ENCODE peak calls at places on chromosomes 2 and 18, in seven cellular contexts. One of them, this sample, is unnamed.
A peak's percentile ranks its signal among the peaks of the same experiment; 100 is the strongest.

GRCh38 chr2:31384351-31384750 is 30.2 kb downstream of the XDH start:
- DNase-seq in bronchial epithelial cell: peak; percentile 90
- DNase-seq in astrocyte: peak; percentile 97
- DNase-seq in neural progenitor cell: no peak
- DNase-seq in heart left ventricle: peak; percentile 15
- DNase-seq in CD8-positive, alpha-beta T cell: no peak
- DNase-seq in fibroblast of lung: peak; percentile 98
- DNase-seq in this sample: no peak

GRCh38 chr2:10501521-10501961 is 53.4 kb upstream of the ODC1 start:
- DNase-seq in astrocyte: no peak
- DNase-seq in neural progenitor cell: no peak
- DNase-seq in CD8-positive, alpha-beta T cell: no peak
- DNase-seq in fibroblast of lung: no peak
- DNase-seq in heart left ventricle: no peak
- DNase-seq in bronchial epithelial cell: no peak
- DNase-seq in this sample: no peak

GRCh38 chr2:24919100-24919976 is 699 bp downstream of the ADCY3 start:
- DNase-seq in neural progenitor cell: no peak
- DNase-seq in fibroblast of lung: peak; percentile 11
- DNase-seq in CD8-positive, alpha-beta T cell: peak; percentile 34
- DNase-seq in heart left ventricle: no peak
- DNase-seq in bronchial epithelial cell: peak; percentile 30
- DNase-seq in astrocyte: no peak
- DNase-seq in this sample: peak; percentile 42

GRCh38 chr2:210480079-210480478 is 3.5 kb upstream of the LANCL1 start:
- DNase-seq in fibroblast of lung: no peak
- DNase-seq in heart left ventricle: no peak
- DNase-seq in CD8-positive, alpha-beta T cell: no peak
- DNase-seq in bronchial epithelial cell: peak; percentile 15
- DNase-seq in neural progenitor cell: no peak
- DNase-seq in astrocyte: no peak
- DNase-seq in this sample: no peak

GRCh38 chr18:48441405-48441881 is 32.3 kb upstream of the ZBTB7C start:
- DNase-seq in neural progenitor cell: no peak
- DNase-seq in bronchial epithelial cell: no peak
- DNase-seq in heart left ventricle: peak; percentile 49
- DNase-seq in fibroblast of lung: peak; percentile 29
- DNase-seq in astrocyte: no peak
- DNase-seq in CD8-positive, alpha-beta T cell: no peak
- DNase-seq in this sample: no peak

GRCh38 chr2:231677632-231678104 is 30.7 kb upstream of the PTMA start:
- DNase-seq in fibroblast of lung: peak; percentile 64
- DNase-seq in neural progenitor cell: peak; percentile 87
- DNase-seq in bronchial epithelial cell: peak; percentile 69
- DNase-seq in CD8-positive, alpha-beta T cell: peak; percentile 75
- DNase-seq in heart left ventricle: peak; percentile 78
- DNase-seq in astrocyte: peak; percentile 43
- DNase-seq in this sample: no peak

GRCh38 chr2:28148566-28148965 is 244.1 kb upstream of the FOSL2 start:
- DNase-seq in neural progenitor cell: no peak
- DNase-seq in bronchial epithelial cell: no peak
- DNase-seq in astrocyte: no peak
- DNase-seq in heart left ventricle: no peak
- DNase-seq in fibroblast of lung: no peak
- DNase-seq in CD8-positive, alpha-beta T cell: no peak
- DNase-seq in this sample: no peak

GRCh38 chr2:67564076-67564475 is 166.9 kb downstream of the ETAA1 start:
- DNase-seq in heart left ventricle: no peak
- DNase-seq in CD8-positive, alpha-beta T cell: no peak
- DNase-seq in neural progenitor cell: no peak
- DNase-seq in fibroblast of lung: peak; percentile 49
- DNase-seq in astrocyte: peak; percentile 36
- DNase-seq in bronchial epithelial cell: peak; percentile 63
- DNase-seq in this sample: no peak

GRCh38 chr2:23250371-23250770 is 134.6 kb upstream of the KLHL29 start:
- DNase-seq in bronchial epithelial cell: no peak
- DNase-seq in CD8-positive, alpha-beta T cell: no peak
- DNase-seq in fibroblast of lung: no peak
- DNase-seq in heart left ventricle: no peak
- DNase-seq in astrocyte: no peak
- DNase-seq in neural progenitor cell: no peak
- DNase-seq in this sample: no peak

GRCh38 chr2:177212895-177213856 is 582 bp downstream of the HNRNPA3 start:
- DNase-seq in bronchial epithelial cell: peak; percentile 69
- DNase-seq in CD8-positive, alpha-beta T cell: peak; percentile 86
- DNase-seq in fibroblast of lung: peak; percentile 89
- DNase-seq in astrocyte: peak; percentile 77
- DNase-seq in neural progenitor cell: peak; percentile 95
- DNase-seq in heart left ventricle: peak; percentile 95
- DNase-seq in this sample: peak; percentile 62

GRCh38 chr2:85309699-85310321 is 18.0 kb downstream of the TGOLN2 start:
- DNase-seq in fibroblast of lung: no peak
- DNase-seq in CD8-positive, alpha-beta T cell: no peak
- DNase-seq in neural progenitor cell: no peak
- DNase-seq in astrocyte: no peak
- DNase-seq in heart left ventricle: no peak
- DNase-seq in bronchial epithelial cell: no peak
- DNase-seq in this sample: no peak

GRCh38 chr2:165586019-165586418 is 116.5 kb downstream of the CSRNP3 start:
- DNase-seq in neural progenitor cell: no peak
- DNase-seq in bronchial epithelial cell: peak; percentile 88
- DNase-seq in astrocyte: no peak
- DNase-seq in heart left ventricle: no peak
- DNase-seq in CD8-positive, alpha-beta T cell: no peak
- DNase-seq in fibroblast of lung: no peak
- DNase-seq in this sample: no peak

GRCh38 chr2:167925775-167926174 is 321.6 kb downstream of the STK39 start:
- DNase-seq in astrocyte: no peak
- DNase-seq in fibroblast of lung: no peak
- DNase-seq in CD8-positive, alpha-beta T cell: no peak
- DNase-seq in heart left ventricle: no peak
- DNase-seq in bronchial epithelial cell: no peak
- DNase-seq in neural progenitor cell: no peak
- DNase-seq in this sample: no peak

GRCh38 chr18:43805646-43806194 is 528.4 kb upstream of the SYT4 start:
- DNase-seq in astrocyte: peak; percentile 61
- DNase-seq in neural progenitor cell: no peak
- DNase-seq in fibroblast of lung: peak; percentile 66
- DNase-seq in CD8-positive, alpha-beta T cell: no peak
- DNase-seq in bronchial epithelial cell: no peak
- DNase-seq in heart left ventricle: no peak
- DNase-seq in this sample: no peak

GRCh38 chr2:105502625-105503334 is 103.9 kb upstream of the FHL2 start:
- DNase-seq in neural progenitor cell: no peak
- DNase-seq in fibroblast of lung: peak; percentile 61
- DNase-seq in heart left ventricle: no peak
- DNase-seq in bronchial epithelial cell: no peak
- DNase-seq in CD8-positive, alpha-beta T cell: no peak
- DNase-seq in astrocyte: peak; percentile 48
- DNase-seq in this sample: no peak

GRCh38 chr18:72849671-72850070 is 18.1 kb downstream of the NETO1 start:
- DNase-seq in bronchial epithelial cell: no peak
- DNase-seq in CD8-positive, alpha-beta T cell: no peak
- DNase-seq in neural progenitor cell: no peak
- DNase-seq in fibroblast of lung: no peak
- DNase-seq in heart left ventricle: no peak
- DNase-seq in astrocyte: no peak
- DNase-seq in this sample: no peak

GRCh38 chr18:8745355-8746014 is 40.1 kb downstream of the MTCL1 start:
- DNase-seq in bronchial epithelial cell: no peak
- DNase-seq in neural progenitor cell: no peak
- DNase-seq in fibroblast of lung: no peak
- DNase-seq in heart left ventricle: no peak
- DNase-seq in astrocyte: no peak
- DNase-seq in CD8-positive, alpha-beta T cell: no peak
- DNase-seq in this sample: no peak

GRCh38 chr2:68620762-68621161 is 22.6 kb upstream of the PROKR1 start:
- DNase-seq in fibroblast of lung: no peak
- DNase-seq in heart left ventricle: no peak
- DNase-seq in astrocyte: no peak
- DNase-seq in bronchial epithelial cell: peak; percentile 20
- DNase-seq in neural progenitor cell: no peak
- DNase-seq in CD8-positive, alpha-beta T cell: no peak
- DNase-seq in this sample: no peak

GRCh38 chr2:47747878-47748277 is 35.1 kb upstream of the MSH6 start:
- DNase-seq in heart left ventricle: no peak
- DNase-seq in CD8-positive, alpha-beta T cell: no peak
- DNase-seq in fibroblast of lung: no peak
- DNase-seq in neural progenitor cell: no peak
- DNase-seq in astrocyte: no peak
- DNase-seq in bronchial epithelial cell: no peak
- DNase-seq in this sample: no peak

GRCh38 chr2:151728736-151729415 is 5.4 kb downstream of the NEB start:
- DNase-seq in fibroblast of lung: no peak
- DNase-seq in neural progenitor cell: no peak
- DNase-seq in CD8-positive, alpha-beta T cell: no peak
- DNase-seq in heart left ventricle: no peak
- DNase-seq in astrocyte: no peak
- DNase-seq in bronchial epithelial cell: no peak
- DNase-seq in this sample: no peak

GRCh38 chr2:65666156-65666725 is 233.8 kb upstream of the SPRED2 start:
- DNase-seq in fibroblast of lung: peak; percentile 84
- DNase-seq in heart left ventricle: no peak
- DNase-seq in bronchial epithelial cell: peak; percentile 35
- DNase-seq in neural progenitor cell: no peak
- DNase-seq in astrocyte: peak; percentile 79
- DNase-seq in CD8-positive, alpha-beta T cell: no peak
- DNase-seq in this sample: peak; percentile 61

GRCh38 chr18:44936485-44936884 is 255.8 kb downstream of the SETBP1 start:
- DNase-seq in astrocyte: no peak
- DNase-seq in bronchial epithelial cell: no peak
- DNase-seq in CD8-positive, alpha-beta T cell: no peak
- DNase-seq in neural progenitor cell: no peak
- DNase-seq in heart left ventricle: peak; percentile 31
- DNase-seq in fibroblast of lung: no peak
- DNase-seq in this sample: no peak

GRCh38 chr18:73975266-73975665 is 172.4 kb downstream of the FBXO15 start:
- DNase-seq in astrocyte: peak; percentile 84
- DNase-seq in fibroblast of lung: peak; percentile 85
- DNase-seq in neural progenitor cell: no peak
- DNase-seq in bronchial epithelial cell: no peak
- DNase-seq in heart left ventricle: no peak
- DNase-seq in CD8-positive, alpha-beta T cell: no peak
- DNase-seq in this sample: no peak

GRCh38 chr2:85369500-85369899 is 14.9 kb downstream of the ELMOD3 start:
- DNase-seq in astrocyte: no peak
- DNase-seq in fibroblast of lung: no peak
- DNase-seq in CD8-positive, alpha-beta T cell: no peak
- DNase-seq in neural progenitor cell: no peak
- DNase-seq in heart left ventricle: no peak
- DNase-seq in bronchial epithelial cell: peak; percentile 57
- DNase-seq in this sample: no peak

GRCh38 chr2:31922542-31923408 is 88.0 kb downstream of the MEMO1 start:
- DNase-seq in fibroblast of lung: no peak
- DNase-seq in heart left ventricle: no peak
- DNase-seq in CD8-positive, alpha-beta T cell: no peak
- DNase-seq in astrocyte: no peak
- DNase-seq in neural progenitor cell: no peak
- DNase-seq in bronchial epithelial cell: peak; percentile 95
- DNase-seq in this sample: no peak

GRCh38 chr2:179235463-179236108 is 29.0 kb downstream of the SESTD1 start:
- DNase-seq in neural progenitor cell: no peak
- DNase-seq in bronchial epithelial cell: peak; percentile 60
- DNase-seq in heart left ventricle: no peak
- DNase-seq in astrocyte: peak; percentile 53
- DNase-seq in CD8-positive, alpha-beta T cell: no peak
- DNase-seq in fibroblast of lung: peak; percentile 65
- DNase-seq in this sample: no peak

GRCh38 chr18:49597556-49597955 is 35.7 kb downstream of the LIPG start:
- DNase-seq in heart left ventricle: no peak
- DNase-seq in fibroblast of lung: peak; percentile 44
- DNase-seq in neural progenitor cell: no peak
- DNase-seq in bronchial epithelial cell: peak; percentile 55
- DNase-seq in astrocyte: peak; percentile 36
- DNase-seq in CD8-positive, alpha-beta T cell: no peak
- DNase-seq in this sample: no peak

DNA sequence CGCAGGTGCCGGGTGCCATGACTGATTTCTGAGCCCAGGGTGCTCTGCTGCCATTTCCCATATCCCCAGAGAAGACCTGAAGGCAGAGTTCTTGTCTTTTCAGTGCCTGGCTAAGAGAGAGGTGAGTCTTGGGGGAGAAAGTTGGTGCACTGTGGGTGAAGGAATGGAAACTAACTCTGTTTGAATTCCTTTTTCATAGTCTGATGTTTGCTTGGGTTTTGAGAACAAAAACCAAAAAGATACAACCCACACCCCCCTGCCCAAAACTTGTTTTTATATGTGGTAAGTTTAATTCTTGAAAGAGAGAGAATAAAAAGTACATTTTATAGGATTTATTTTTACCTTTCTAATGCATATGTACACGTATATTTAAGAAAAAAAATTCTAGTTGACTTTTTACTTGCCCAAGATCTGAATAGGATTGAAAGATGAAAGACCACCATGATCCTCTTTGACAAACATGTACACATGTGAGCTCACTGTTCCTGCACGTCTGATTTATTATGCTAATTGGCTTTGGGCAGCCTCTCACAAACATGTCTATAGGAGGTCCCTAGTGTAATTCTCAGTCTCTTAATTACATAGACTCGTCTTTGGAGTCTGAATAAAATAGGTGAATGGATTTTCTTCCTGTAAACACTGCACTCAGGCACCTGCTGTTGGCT is 46.3 kb downstream of the ARL4C start:
- DNase-seq in bronchial epithelial cell: no peak
- DNase-seq in heart left ventricle: no peak
- DNase-seq in astrocyte: no peak
- DNase-seq in CD8-positive, alpha-beta T cell: no peak
- DNase-seq in fibroblast of lung: no peak
- DNase-seq in neural progenitor cell: no peak
- DNase-seq in this sample: no peak
- H3K4me3 ChIP-seq in bronchial epithelial cell: no peak overlapping the region
- H3K4me3 ChIP-seq in heart left ventricle: no peak overlapping the region
- H3K4me3 ChIP-seq in astrocyte: no peak overlapping the region
- H3K4me3 ChIP-seq in CD8-positive, alpha-beta T cell: peak overlapping the region; percentile 20
- H3K4me3 ChIP-seq in fibroblast of lung: no peak overlapping the region
- H3K4me3 ChIP-seq in neural progenitor cell: no peak overlapping the region
- H3K4me3 ChIP-seq in this sample: no peak overlapping the region

GRCh38 chr2:135768863-135769262 is 27.2 kb downstream of the UBXN4 start:
- DNase-seq in bronchial epithelial cell: no peak
- DNase-seq in fibroblast of lung: no peak
- DNase-seq in CD8-positive, alpha-beta T cell: no peak
- DNase-seq in heart left ventricle: no peak
- DNase-seq in neural progenitor cell: no peak
- DNase-seq in astrocyte: no peak
- DNase-seq in this sample: no peak
- TF ChIP-seq CTCF in bronchial epithelial cell: no peak
- TF ChIP-seq CTCF in fibroblast of lung: no peak
- TF ChIP-seq CTCF in CD8-positive, alpha-beta T cell: no peak
- TF ChIP-seq CTCF in heart left ventricle: no peak
- TF ChIP-seq CTCF in neural progenitor cell: no peak
- TF ChIP-seq CTCF in astrocyte: no peak
- TF ChIP-seq CTCF in this sample: no peak

GRCh38 chr2:239300871-239301742 is 99.7 kb downstream of the HDAC4 start:
- DNase-seq in bronchial epithelial cell: no peak
- DNase-seq in neural progenitor cell: no peak
- DNase-seq in heart left ventricle: no peak
- DNase-seq in astrocyte: no peak
- DNase-seq in fibroblast of lung: no peak
- DNase-seq in CD8-positive, alpha-beta T cell: no peak
- DNase-seq in this sample: no peak
- H3K4me3 ChIP-seq in bronchial epithelial cell: no peak overlapping the region
- H3K4me3 ChIP-seq in neural progenitor cell: no peak overlapping the region
- H3K4me3 ChIP-seq in heart left ventricle: peak overlapping the region; percentile 8
- H3K4me3 ChIP-seq in astrocyte: no peak overlapping the region
- H3K4me3 ChIP-seq in fibroblast of lung: no peak overlapping the region
- H3K4me3 ChIP-seq in CD8-positive, alpha-beta T cell: no peak overlapping the region
- H3K4me3 ChIP-seq in this sample: no peak overlapping the region

GRCh38 chr2:156065912-156066311 is 266.6 kb downstream of the NR4A2 start:
- DNase-seq in heart left ventricle: no peak
- DNase-seq in CD8-positive, alpha-beta T cell: no peak
- DNase-seq in neural progenitor cell: no peak
- DNase-seq in bronchial epithelial cell: no peak
- DNase-seq in astrocyte: no peak
- DNase-seq in fibroblast of lung: no peak
- DNase-seq in this sample: no peak
- TF ChIP-seq CTCF in heart left ventricle: no peak
- TF ChIP-seq CTCF in CD8-positive, alpha-beta T cell: no peak
- TF ChIP-seq CTCF in neural progenitor cell: peak; percentile 30
- TF ChIP-seq CTCF in bronchial epithelial cell: peak; percentile 17
- TF ChIP-seq CTCF in astrocyte: no peak
- TF ChIP-seq CTCF in fibroblast of lung: no peak
- TF ChIP-seq CTCF in this sample: peak; percentile 20

This sample was measured in GM12864.